ENCODE peak calls at places on chromosomes 13 and 19, in seven cellular contexts. T is foreskin fibroblast, N is stomach, A is esophagus squamous epithelium, C is GM06990, U is epithelial cell of esophagus, Q is astrocyte of the spinal cord. P is an unnamed sample.
A peak's percentile ranks its signal among the peaks of the same experiment; 100 is the strongest.

GRCh38 chr13:65149687-65150086 is 2080.4 kb downstream of the PCDH9 start:
- DNase-seq in T (no peak), N (no peak), A (no peak), C (no peak), U (no peak), Q (no peak), P (no peak)

GRCh38 chr13:31444266-31444862 is 244.6 kb downstream of the B3GLCT start:
- DNase-seq in T (peak; percentile 7), N (no peak), A (no peak), C (no peak), U (no peak), Q (no peak), P (no peak)

GRCh38 chr19:40510526-40511115 is 43.8 kb downstream of the SPTBN4 start:
- DNase-seq in T (no peak), N (no peak), A (no peak), C (no peak), U (no peak), Q (peak; percentile 29), P (no peak)

GRCh38 chr13:60798503-60798902 is 401.5 kb downstream of the TDRD3 start:
- DNase-seq in T (no peak), N (no peak), A (no peak), C (no peak), U (no peak), Q (no peak), P (no peak)

GRCh38 chr13:91406619-91407018 is 8.2 kb downstream of the GPC5 start:
- DNase-seq in T (peak; percentile 26), N (no peak), A (no peak), C (peak; percentile 28), U (peak; percentile 42), Q (peak; percentile 42), P (peak; percentile 37)

GRCh38 chr13:84672616-84673015 is 790.3 kb upstream of the SLITRK1 start:
- DNase-seq in T (no peak), N (no peak), A (no peak), C (no peak), U (no peak), Q (no peak), P (no peak)

GRCh38 chr19:35437152-35437951 is 10.7 kb upstream of the FFAR2 start:
- DNase-seq in T (no peak), N (peak; percentile 30), A (no peak), C (no peak), U (no peak), Q (no peak), P (no peak)

GRCh38 chr19:55392820-55393219 is 7.1 kb downstream of the RPL28 start:
- DNase-seq in T (no peak), N (no peak), A (no peak), C (no peak), U (no peak), Q (no peak), P (no peak)

GRCh38 chr13:106432636-106433035 is 102.8 kb downstream of the EFNB2 start:
- DNase-seq in T (peak; percentile 46), N (no peak), A (no peak), C (no peak), U (peak; percentile 65), Q (no peak), P (no peak)

GRCh38 chr19:21812448-21812847 is 23.5 kb downstream of the ZNF43 start:
- DNase-seq in T (no peak), N (no peak), A (no peak), C (no peak), U (no peak), Q (no peak), P (no peak)
- H3K4me3 ChIP-seq in T (no peak overlapping the region), N (no peak overlapping the region), A (no peak overlapping the region), C (no peak overlapping the region), U (no peak overlapping the region), Q (no peak overlapping the region), P (no peak overlapping the region)

GRCh38 chr19:18776288-18776594 is 14.9 kb downstream of the COMP start:
- DNase-seq in T (peak; percentile 77), N (no peak), A (no peak), C (no peak), U (peak; percentile 36), Q (no peak), P (no peak)
- TF ChIP-seq CTCF in T (peak; percentile 40), N (no peak), A (no peak), C (no peak), U (no peak), Q (peak; percentile 56), P (no peak)

GRCh38 chr13:99505814-99506269 is 4.6 kb downstream of the TM9SF2 start:
- DNase-seq in T (peak; percentile 17), N (no peak), A (no peak), C (no peak), U (peak; percentile 8), Q (peak; percentile 20), P (no peak)
- H3K4me3 ChIP-seq in T (no peak overlapping the region), N (no peak overlapping the region), A (no peak overlapping the region), C (peak overlapping the region; percentile 12), U (no peak overlapping the region), Q (no peak overlapping the region), P (peak overlapping the region; percentile 40)

GRCh38 chr19:44107751-44108150 is 5.4 kb upstream of the ZNF225 start:
- DNase-seq in T (no peak), N (no peak), A (no peak), C (no peak), U (no peak), Q (no peak), P (no peak)
- TF ChIP-seq CTCF in T (no peak), N (no peak), A (no peak), C (no peak), U (no peak), Q (no peak), P (no peak)

GRCh38 chr19:18644144-18645034 is 7.6 kb downstream of the KLHL26 start:
- DNase-seq in T (no peak), N (no peak), A (no peak), C (no peak), U (peak; percentile 41), Q (no peak), P (no peak)

GRCh38 chr19:18647371-18647767 is 10.5 kb downstream of the KLHL26 start:
- DNase-seq in T (no peak), N (no peak), A (no peak), C (no peak), U (no peak), Q (no peak), P (no peak)

GRCh38 chr19:18646535-18647370 is 9.9 kb downstream of the KLHL26 start:
- DNase-seq in T (no peak), N (no peak), A (no peak), C (no peak), U (no peak), Q (no peak), P (no peak)

GRCh38 chr19:18647807-18648206 is 11.0 kb downstream of the KLHL26 start:
- DNase-seq in T (no peak), N (no peak), A (no peak), C (no peak), U (no peak), Q (no peak), P (no peak)

GRCh38 chr19:18645035-18645511 is 8.2 kb downstream of the KLHL26 start:
- DNase-seq in T (no peak), N (no peak), A (no peak), C (no peak), U (no peak), Q (no peak), P (no peak)
- H3K4me3 ChIP-seq in T (no peak overlapping the region), N (no peak overlapping the region), A (no peak overlapping the region), C (no peak overlapping the region), U (no peak overlapping the region), Q (no peak overlapping the region), P (no peak overlapping the region)

DNA sequence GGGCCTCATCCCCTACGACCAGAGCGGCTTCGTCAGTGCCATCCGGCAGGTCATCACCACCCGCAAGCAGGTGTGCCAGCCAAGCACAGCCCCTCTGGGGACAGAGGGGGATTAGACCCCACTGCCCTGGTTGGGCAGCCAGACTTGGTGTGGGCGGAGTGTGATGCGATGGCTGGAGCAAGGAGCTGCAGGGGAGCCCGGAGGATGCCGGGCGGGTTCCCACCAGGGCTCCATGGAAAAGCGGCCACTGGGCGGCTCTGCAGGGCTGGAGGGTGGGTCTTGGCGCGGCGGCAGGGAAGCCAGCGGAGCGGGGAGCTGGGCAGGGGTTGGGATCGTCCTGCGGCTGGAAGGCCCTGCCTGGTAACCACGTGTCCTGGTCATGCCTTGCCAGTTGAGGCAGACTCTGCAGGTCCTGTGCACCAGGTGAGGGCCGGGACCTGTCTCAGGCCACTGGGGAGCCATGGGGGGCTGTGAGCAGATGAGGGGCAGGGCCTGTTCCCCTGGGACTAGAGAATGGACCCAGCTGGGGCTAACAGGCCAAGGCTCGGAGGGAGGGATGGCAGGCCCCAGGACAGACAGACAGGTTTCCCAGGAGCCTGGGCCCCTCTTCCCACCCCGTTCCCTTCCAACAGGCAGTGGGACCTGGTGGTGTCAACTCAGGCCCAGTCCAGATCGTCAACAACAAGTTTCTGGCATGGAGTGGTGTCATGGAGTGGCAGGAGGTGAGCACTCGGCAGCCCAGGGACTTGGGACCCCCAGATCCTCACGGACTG is 6.3 kb downstream of the PTOV1 start:
- DNase-seq in T (no peak), N (no peak), A (no peak), C (no peak), U (no peak), Q (no peak), P (no peak)
- TF ChIP-seq CTCF in T (no peak), N (no peak), A (no peak), C (no peak), U (no peak), Q (no peak), P (no peak)

DNA sequence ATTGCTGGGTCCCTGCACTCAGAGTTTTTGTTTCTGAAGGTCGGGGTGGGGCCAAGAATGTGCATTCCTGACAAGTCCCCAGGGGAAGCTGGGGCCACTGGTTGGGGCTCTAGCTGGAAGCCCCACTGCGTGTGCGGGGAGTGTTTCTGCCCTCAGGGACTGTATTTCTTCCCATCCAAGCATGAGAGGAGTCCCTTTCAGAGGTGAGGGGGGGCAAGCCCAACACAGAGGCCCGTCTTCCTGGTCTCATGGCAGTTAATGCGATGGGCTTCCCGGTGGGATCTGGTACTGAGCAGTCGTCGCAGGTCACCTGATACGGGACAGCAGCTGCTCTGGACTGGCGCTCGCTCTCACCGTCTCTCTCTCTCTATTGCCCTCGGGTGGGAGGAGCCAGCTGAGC is 50.4 kb downstream of the GPR12 start:
- DNase-seq in T (no peak), N (no peak), A (no peak), C (no peak), U (no peak), Q (no peak), P (no peak)
- H3K4me3 ChIP-seq in T (no peak overlapping the region), N (no peak overlapping the region), A (no peak overlapping the region), C (no peak overlapping the region), U (no peak overlapping the region), Q (no peak overlapping the region), P (no peak overlapping the region)